ENCODE peak calls at places on chromosome 6, in seven cellular contexts. Q is tibial artery; H is HCT116; K is neuronal stem cell; O is CD8-positive, alpha-beta T cell; A is Caco-2; M is uterus. B is an unnamed sample. For H3K9me3, H3K36me3 and H3K4me1, the result is how much of the 10 kb centered on the place peaks cover.

GRCh38 chr6:11778648-11779307 is at the start of gene ADTRP:
- DNase-seq in Q (no peak), H (no peak), K (no peak), O (no peak), A (peak), M (no peak), B (no peak)

GRCh38 chr6:2632943-2633584 is 117.7 kb downstream of the MYLK4 start:
- DNase-seq in Q (no peak), H (no peak), K (no peak), O (no peak), A (no peak), M (no peak), B (no peak)

GRCh38 chr6:20542927-20543602 is 8.8 kb downstream of the CDKAL1 start:
- DNase-seq in Q (no peak), H (no peak), K (no peak), O (no peak), A (no peak), M (no peak), B (peak)

GRCh38 chr6:141077355-141078333 is 1055.1 kb upstream of the GJE1 start:
- DNase-seq in Q (no peak), H (peak), K (peak), O (no peak), A (peak), M (no peak), B (peak)

GRCh38 chr6:132131777-132132176 is 180.6 kb upstream of the CCN2 start:
- DNase-seq in Q (peak), H (peak), K (no peak), O (no peak), A (no peak), M (peak), B (no peak)

GRCh38 chr6:5471637-5472430 is 210.5 kb downstream of the FARS2 start:
- DNase-seq in Q (no peak), H (no peak), K (peak), O (no peak), A (no peak), M (no peak), B (peak)

GRCh38 chr6:1436334-1437306 is 47.2 kb downstream of the FOXF2 start:
- DNase-seq in Q (no peak), H (peak), K (peak), O (peak), A (peak), M (no peak), B (peak)

GRCh38 chr6:89520730-89521129 is 87.8 kb downstream of the ANKRD6 start:
- DNase-seq in Q (no peak), H (no peak), K (no peak), O (no peak), A (no peak), M (no peak), B (no peak)

GRCh38 chr6:117399924-117400323 is 25.8 kb downstream of the ROS1 start:
- DNase-seq in Q (no peak), H (no peak), K (no peak), O (no peak), A (no peak), M (no peak), B (no peak)

GRCh38 chr6:106889692-106890091 is 84.8 kb downstream of the CD24 start:
- DNase-seq in Q (no peak), H (no peak), K (no peak), O (no peak), A (no peak), M (no peak), B (no peak)

GRCh38 chr6:169452117-169452868 is 198.6 kb upstream of the THBS2 start:
- DNase-seq in Q (peak), H (peak), K (no peak), O (no peak), A (no peak), M (peak), B (no peak)

GRCh38 chr6:44805239-44805849 is 417.8 kb downstream of the CDC5L start:
- DNase-seq in Q (no peak), H (no peak), K (no peak), O (no peak), A (no peak), M (no peak), B (no peak)

GRCh38 chr6:164838068-164838615 is 471.3 kb downstream of the C6orf118 start:
- DNase-seq in Q (no peak), H (no peak), K (no peak), O (no peak), A (no peak), M (no peak), B (no peak)
- H3K9me3 ChIP-seq in Q (under half), H (under half), K (under half), O (under half), A (under half), M (under half), B (under half)

GRCh38 chr6:37302086-37302686 is 44.2 kb upstream of the TMEM217 start:
- DNase-seq in Q (no peak), H (no peak), K (no peak), O (no peak), A (no peak), M (no peak), B (no peak)

GRCh38 chr6:37303891-37304503 is 46.1 kb upstream of the TMEM217 start:
- DNase-seq in Q (no peak), H (peak), K (no peak), O (no peak), A (no peak), M (no peak), B (peak)

GRCh38 chr6:37303091-37303620 is 45.2 kb upstream of the TMEM217 start:
- DNase-seq in Q (no peak), H (no peak), K (no peak), O (no peak), A (no peak), M (no peak), B (no peak)

GRCh38 chr6:37298958-37299357 is 41.0 kb upstream of the TMEM217 start:
- DNase-seq in Q (no peak), H (no peak), K (no peak), O (no peak), A (no peak), M (no peak), B (no peak)

DNA sequence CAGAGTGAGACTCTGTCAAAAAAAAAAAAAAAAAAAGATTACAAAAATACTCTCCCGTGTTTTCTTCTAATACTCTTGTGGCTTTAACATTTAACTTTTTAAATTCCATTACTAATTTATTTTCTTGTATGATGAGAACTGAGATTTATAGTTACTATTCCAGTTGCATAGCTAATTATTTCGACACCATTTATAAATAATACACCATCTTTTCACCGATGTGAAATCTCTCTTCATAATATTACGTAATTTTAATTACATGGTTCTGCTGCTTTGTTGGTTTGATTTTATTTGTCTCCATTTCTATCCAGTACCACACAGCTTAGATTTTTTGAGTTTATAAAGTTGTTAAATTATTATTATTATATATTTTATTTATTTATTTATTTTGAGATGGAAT is 42.0 kb upstream of the TMEM217 start:
- DNase-seq in Q (no peak), H (no peak), K (no peak), O (no peak), A (no peak), M (no peak), B (no peak)
- H3K36me3 ChIP-seq in Q (under half), H (under half), K (half or more), O (under half), A (under half), M (under half), B (under half)

GRCh38 chr6:30689985-30690384 is 799 bp downstream of the NRM start:
- DNase-seq in Q (peak), H (no peak), K (no peak), O (no peak), A (no peak), M (no peak), B (no peak)
- H3K4me1 ChIP-seq in Q (under half), H (under half), K (under half), O (under half), A (under half), M (under half), B (under half)

GRCh38 chr6:168277274-168277669 is 42.3 kb downstream of the DACT2 start:
- DNase-seq in Q (peak), H (no peak), K (no peak), O (no peak), A (no peak), M (no peak), B (no peak)
- H3K9me3 ChIP-seq in Q (under half), H (under half), K (under half), O (under half), A (under half), M (under half), B (under half)

GRCh38 chr6:36920546-36920945 is 34.0 kb upstream of the PI16 start:
- DNase-seq in Q (no peak), H (no peak), K (no peak), O (no peak), A (no peak), M (peak), B (no peak)

GRCh38 chr6:36924131-36924530 is 30.4 kb upstream of the PI16 start:
- DNase-seq in Q (no peak), H (no peak), K (no peak), O (no peak), A (no peak), M (no peak), B (no peak)

GRCh38 chr6:36917541-36918193 is 31.9 kb downstream of the C6orf89 start:
- DNase-seq in Q (peak), H (no peak), K (no peak), O (no peak), A (no peak), M (peak), B (no peak)

GRCh38 chr6:36916159-36916558 is 30.4 kb downstream of the C6orf89 start:
- DNase-seq in Q (no peak), H (no peak), K (no peak), O (no peak), A (no peak), M (no peak), B (no peak)

DNA sequence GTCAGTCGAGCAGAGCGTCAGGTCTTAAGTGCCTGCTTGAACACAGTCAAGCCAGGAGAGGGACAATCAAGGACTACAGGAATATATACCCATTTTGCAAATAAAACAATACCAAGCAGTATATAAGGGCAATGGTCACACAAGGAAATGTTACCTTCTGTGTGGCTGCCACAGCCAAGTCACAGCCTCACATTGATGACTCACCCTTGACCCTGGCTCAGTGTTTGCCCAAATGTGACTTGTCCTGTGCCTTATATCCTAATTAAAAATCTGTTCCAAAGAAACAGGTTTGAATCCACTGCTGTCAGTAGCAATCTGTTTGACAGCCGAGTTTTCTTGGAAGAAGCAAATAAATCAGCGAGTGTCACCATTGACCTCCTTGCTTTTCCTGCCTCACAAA is 34.3 kb downstream of the C6orf89 start:
- DNase-seq in Q (no peak), H (no peak), K (no peak), O (no peak), A (no peak), M (no peak), B (no peak)
- H3K36me3 ChIP-seq in Q (half or more), H (under half), K (under half), O (under half), A (under half), M (under half), B (under half)

GRCh38 chr6:154763650-154764049 is 30.4 kb downstream of the SCAF8 start:
- DNase-seq in Q (no peak), H (no peak), K (no peak), O (no peak), A (no peak), M (no peak), B (no peak)
- H3K4me1 ChIP-seq in Q (under half), H (under half), K (under half), O (half or more), A (under half), M (under half), B (under half)

DNA sequence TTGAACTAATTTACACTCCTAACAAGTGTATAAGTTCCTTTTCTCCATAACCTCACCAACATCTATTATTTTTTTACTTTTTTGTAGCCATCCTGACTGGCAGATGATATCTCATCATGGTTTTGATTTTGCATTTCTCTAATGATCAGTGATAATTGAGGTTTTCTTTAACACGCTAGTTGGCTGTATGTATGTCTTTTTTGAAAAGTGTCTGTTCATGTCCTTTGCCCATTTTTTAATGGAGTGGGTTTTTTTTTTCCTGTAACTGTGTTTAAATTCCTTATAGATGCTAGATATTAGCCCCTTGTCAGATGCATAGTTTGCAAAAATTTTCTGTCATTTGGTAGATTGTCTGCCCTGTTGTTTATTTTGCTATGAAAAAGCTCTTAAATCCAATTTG is 39.6 kb upstream of the TRIM39 start:
- DNase-seq in Q (no peak), H (no peak), K (no peak), O (no peak), A (no peak), M (no peak), B (no peak)
- H3K9me3 ChIP-seq in Q (half or more), H (under half), K (half or more), O (under half), A (under half), M (under half), B (under half)